ENCODE peak calls at places on chromosomes 7 and 10, in seven cellular contexts. S is GM23338, P is astrocyte of the spinal cord, F is AG09319, K is fibroblast of lung, Y is neural crest cell, U is GM13977. O is an unnamed sample.

GRCh38 chr7:134278502-134279153 is 38.1 kb downstream of the SLC35B4 start:
- DNase-seq in P (no peak), K (no peak), Y (no peak), F (no peak), U (no peak), S (no peak), O (no peak)

GRCh38 chr7:55477781-55478374 is 94.4 kb downstream of the VOPP1 start:
- DNase-seq in F (peak; percentile 56), S (peak; percentile 40), U (no peak), K (peak; percentile 97), P (peak; percentile 95), Y (no peak), O (no peak)

GRCh38 chr7:111756687-111757178 is 194.4 kb upstream of the IMMP2L start:
- DNase-seq in K (peak; percentile 76), S (peak; percentile 75), Y (peak; percentile 50), P (peak; percentile 46), F (peak; percentile 22), U (no peak), O (no peak)

GRCh38 chr10:59362184-59362966 is at the start of gene FAM13C:
- DNase-seq in U (no peak), K (peak; percentile 68), P (peak; percentile 60), F (peak; percentile 10), Y (peak; percentile 48), S (peak; percentile 85), O (peak; percentile 82)

GRCh38 chr10:17412323-17412722 is 42.1 kb downstream of the ST8SIA6 start:
- DNase-seq in P (no peak), K (no peak), S (peak; percentile 65), F (no peak), Y (no peak), U (no peak), O (no peak)

GRCh38 chr7:49706106-49706505 is 67.3 kb upstream of the VWC2 start:
- DNase-seq in Y (no peak), P (no peak), U (no peak), F (no peak), K (no peak), S (no peak), O (no peak)

GRCh38 chr10:112912441-112912911 is 37.6 kb upstream of the TCF7L2 start:
- DNase-seq in S (no peak), U (no peak), Y (no peak), F (no peak), K (peak; percentile 3), P (no peak), O (no peak)

GRCh38 chr7:131726031-131726430 is 169.6 kb upstream of the PODXL start:
- DNase-seq in S (no peak), Y (no peak), U (no peak), K (no peak), P (no peak), F (no peak), O (no peak)

GRCh38 chr7:103446046-103446520 is at the start of gene SLC26A5:
- DNase-seq in Y (peak; percentile 2), U (peak; percentile 53), S (peak; percentile 81), K (no peak), P (no peak), F (no peak), O (no peak)

GRCh38 chr7:113664867-113665266 is 253.9 kb downstream of the PPP1R3A start:
- DNase-seq in Y (no peak), U (no peak), F (no peak), P (no peak), K (no peak), S (no peak), O (no peak)

GRCh38 chr10:124644281-124644680 is 99.9 kb downstream of the FAM53B start:
- DNase-seq in S (no peak), U (no peak), F (no peak), P (no peak), Y (no peak), K (no peak), O (no peak)

GRCh38 chr7:99782012-99782953 is 1.7 kb downstream of the CYP3A4 start:
- DNase-seq in U (no peak), P (no peak), S (peak; percentile 29), K (no peak), Y (no peak), F (no peak), O (no peak)

GRCh38 chr10:2964632-2965296 is 102.6 kb upstream of the PFKP start:
- DNase-seq in S (no peak), F (no peak), K (no peak), P (no peak), Y (no peak), U (no peak), O (no peak)

GRCh38 chr10:25296324-25296723 is 121.5 kb downstream of the GPR158 start:
- DNase-seq in Y (no peak), S (no peak), U (no peak), P (no peak), F (no peak), K (no peak), O (no peak)

GRCh38 chr7:74575083-74575803 is 82.3 kb upstream of the GTF2I start:
- DNase-seq in K (peak; percentile 87), Y (no peak), F (no peak), S (no peak), U (no peak), P (peak; percentile 78), O (no peak)

GRCh38 chr10:9305018-9305655 is 1250.6 kb downstream of the GATA3 start:
- DNase-seq in U (no peak), P (peak; percentile 32), Y (no peak), K (peak; percentile 11), S (peak; percentile 51), F (no peak), O (no peak)

GRCh38 chr10:78458983-78459638 is 425.4 kb downstream of the RPS24 start:
- DNase-seq in F (no peak), P (peak; percentile 64), U (no peak), K (peak; percentile 93), S (no peak), Y (no peak), O (no peak)

GRCh38 chr7:4841007-4841784 is 20.6 kb downstream of the PAPOLB start:
- DNase-seq in P (no peak), S (no peak), F (no peak), U (no peak), K (no peak), Y (no peak), O (no peak)

GRCh38 chr7:4841836-4842235 is 20.0 kb downstream of the PAPOLB start:
- DNase-seq in P (no peak), Y (no peak), U (no peak), K (no peak), F (no peak), S (no peak), O (no peak)

GRCh38 chr7:4842302-4843064 is 19.3 kb downstream of the PAPOLB start:
- DNase-seq in Y (no peak), U (no peak), P (no peak), K (no peak), F (no peak), S (no peak), O (no peak)

GRCh38 chr7:4849390-4849789 is 12.4 kb downstream of the PAPOLB start:
- DNase-seq in K (peak; percentile 20), P (peak; percentile 19), F (no peak), U (peak; percentile 58), S (peak; percentile 59), Y (peak; percentile 14), O (no peak)

GRCh38 chr7:4845740-4846142 is 16.1 kb downstream of the PAPOLB start:
- DNase-seq in K (no peak), Y (no peak), F (no peak), U (no peak), P (no peak), S (peak; percentile 86), O (no peak)
- TF ChIP-seq CTCF in K (peak; percentile 21), Y (peak; percentile 44), F (peak; percentile 53), U (peak; percentile 7), P (no peak), S (peak; percentile 82), O (no peak)

GRCh38 chr7:130145424-130146106 is 59.6 kb downstream of the TMEM209 start:
- DNase-seq in K (peak; percentile 34), S (no peak), F (no peak), Y (no peak), P (peak; percentile 39), U (no peak), O (no peak)
- TF ChIP-seq CTCF in K (no peak), S (no peak), F (no peak), Y (no peak), P (no peak), U (no peak), O (no peak)

GRCh38 chr7:121604627-121605296 is 208.7 kb upstream of the FAM3C start:
- DNase-seq in P (peak; percentile 60), K (peak; percentile 30), U (no peak), F (no peak), S (no peak), Y (no peak), O (no peak)

GRCh38 chr7:121608785-121609184 is 212.7 kb upstream of the FAM3C start:
- DNase-seq in K (no peak), Y (no peak), U (no peak), P (no peak), S (no peak), F (no peak), O (no peak)

GRCh38 chr7:121609208-121609607 is 213.1 kb upstream of the FAM3C start:
- DNase-seq in Y (no peak), S (no peak), P (no peak), K (no peak), F (no peak), U (no peak), O (no peak)

GRCh38 chr7:121603886-121604285 is 207.8 kb upstream of the FAM3C start:
- DNase-seq in K (no peak), F (no peak), S (no peak), P (no peak), Y (no peak), U (no peak), O (no peak)

DNA sequence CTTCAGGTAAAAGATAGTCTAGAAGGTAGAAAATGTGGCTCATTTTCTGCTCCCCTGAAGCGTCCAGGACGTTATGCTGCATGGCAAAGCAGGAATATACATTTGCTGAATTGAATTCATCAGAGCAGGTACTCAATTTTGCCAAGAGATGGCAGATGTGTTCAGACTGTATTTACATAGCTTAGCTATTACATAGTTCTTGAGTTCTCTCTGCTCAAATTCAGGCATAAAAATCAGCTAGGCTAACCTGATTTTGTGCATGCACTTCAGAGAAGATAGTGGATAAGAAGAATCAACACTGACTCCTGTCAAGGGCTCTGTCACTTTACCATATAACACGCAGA is 209.2 kb upstream of the FAM3C start:
- DNase-seq in P (peak; percentile 29), U (no peak), S (no peak), F (no peak), K (peak; percentile 12), Y (no peak), O (no peak)
- TF ChIP-seq CTCF in P (peak; percentile 27), U (no peak), S (peak; percentile 29), F (peak; percentile 6), K (no peak), Y (no peak), O (no peak)

GRCh38 chr7:142690554-142691182 is 58.6 kb upstream of the PRSS1 start:
- DNase-seq in U (no peak), S (no peak), F (no peak), P (no peak), K (no peak), Y (no peak), O (no peak)

GRCh38 chr7:142685877-142686508 is 63.3 kb upstream of the PRSS1 start:
- DNase-seq in F (no peak), P (no peak), U (no peak), S (no peak), K (no peak), Y (no peak), O (no peak)

GRCh38 chr7:142693911-142694310 is 55.4 kb upstream of the PRSS1 start:
- DNase-seq in K (no peak), F (no peak), Y (no peak), S (no peak), U (no peak), P (no peak), O (no peak)

GRCh38 chr7:142689439-142690168 is 59.7 kb upstream of the PRSS1 start:
- DNase-seq in K (no peak), Y (no peak), P (no peak), F (no peak), U (no peak), S (no peak), O (no peak)
- TF ChIP-seq CTCF in K (no peak), Y (peak; percentile 31), P (peak; percentile 16), F (no peak), U (peak; percentile 19), S (peak; percentile 49), O (no peak)